ENCODE peak calls at places on chromosome 18, in five cellular contexts. C is cardiac muscle cell, Q is fibroblast of villous mesenchyme, R is NCI-H2171 treated with DMSO at 0.1 percent for 48 hours, G is astrocyte of the cerebellum. P is an unnamed sample.
A peak's percentile ranks its signal among the peaks of the same experiment; 100 is the strongest.

GRCh38 chr18:54584065-54584464 is 7.0 kb upstream of the DYNAP start:
- DNase-seq in C (no peak), Q (no peak), R (no peak), G (no peak), P (no peak)

GRCh38 chr18:13252696-13253410 is 34.3 kb downstream of the LDLRAD4 start:
- DNase-seq in C (no peak), Q (no peak), R (no peak), G (no peak), P (no peak)

GRCh38 chr18:50509012-50509411 is 50.9 kb upstream of the MAPK4 start:
- DNase-seq in C (no peak), Q (no peak), R (no peak), G (no peak), P (no peak)

GRCh38 chr18:77635441-77635840 is 385.8 kb downstream of the GALR1 start:
- DNase-seq in C (no peak), Q (no peak), R (no peak), G (no peak), P (no peak)

GRCh38 chr18:53639696-53640095 is 584.8 kb downstream of the MBD2 start:
- DNase-seq in C (peak; percentile 81), Q (no peak), R (no peak), G (no peak), P (no peak)

GRCh38 chr18:8754995-8755955 is 49.9 kb downstream of the MTCL1 start:
- DNase-seq in C (no peak), Q (peak; percentile 51), R (no peak), G (peak; percentile 44), P (no peak)

GRCh38 chr18:67421666-67422065 is 94.9 kb downstream of the DSEL start:
- DNase-seq in C (no peak), Q (peak; percentile 35), R (no peak), G (no peak), P (no peak)

GRCh38 chr18:56576826-56577573 is 61.4 kb downstream of the TXNL1 start:
- DNase-seq in C (peak; percentile 11), Q (peak; percentile 64), R (no peak), G (no peak), P (no peak)

GRCh38 chr18:46675112-46675511 is 18.1 kb upstream of the LOXHD1 start:
- DNase-seq in C (no peak), Q (no peak), R (no peak), G (no peak), P (no peak)

GRCh38 chr18:45379903-45380302 is 235.4 kb upstream of the SLC14A2 start:
- DNase-seq in C (no peak), Q (no peak), R (no peak), G (no peak), P (no peak)

GRCh38 chr18:59909289-59910036 is 9.7 kb downstream of the PMAIP1 start:
- DNase-seq in C (no peak), Q (peak; percentile 55), R (no peak), G (no peak), P (no peak)

GRCh38 chr18:35756506-35757117 is 175.1 kb downstream of the GALNT1 start:
- DNase-seq in C (peak; percentile 75), Q (peak; percentile 71), R (peak; percentile 84), G (peak; percentile 37), P (peak; percentile 34)

GRCh38 chr18:56903686-56904085 is 243.2 kb upstream of the BOD1L2 start:
- DNase-seq in C (no peak), Q (no peak), R (no peak), G (no peak), P (no peak)

GRCh38 chr18:2191180-2191790 is 380.0 kb downstream of the METTL4 start:
- DNase-seq in C (no peak), Q (no peak), R (no peak), G (no peak), P (no peak)

GRCh38 chr18:26543368-26543767 is 5.0 kb downstream of the KCTD1 start:
- DNase-seq in C (no peak), Q (no peak), R (no peak), G (no peak), P (no peak)

GRCh38 chr18:74784791-74785190 is 187.1 kb downstream of the ZNF407 start:
- DNase-seq in C (no peak), Q (no peak), R (no peak), G (no peak), P (no peak)

GRCh38 chr18:47262397-47263196 is 11.1 kb upstream of the SKOR2 start:
- DNase-seq in C (no peak), Q (no peak), R (no peak), G (no peak), P (no peak)

GRCh38 chr18:56652802-56653201 is 1.6 kb downstream of the WDR7 start:
- DNase-seq in C (no peak), Q (no peak), R (no peak), G (no peak), P (no peak)

GRCh38 chr18:24023185-24023814 is 8.7 kb downstream of the TTC39C start:
- DNase-seq in C (no peak), Q (no peak), R (no peak), G (no peak), P (no peak)

GRCh38 chr18:74836296-74837139 is 238.8 kb downstream of the ZNF407 start:
- DNase-seq in C (peak; percentile 55), Q (no peak), R (peak; percentile 2), G (no peak), P (peak; percentile 35)

GRCh38 chr18:10329116-10329515 is 125.3 kb upstream of the APCDD1 start:
- DNase-seq in C (no peak), Q (peak; percentile 36), R (no peak), G (peak; percentile 8), P (no peak)

GRCh38 chr18:24127735-24128134 is 11.1 kb upstream of the CABYR start:
- DNase-seq in C (no peak), Q (no peak), R (no peak), G (no peak), P (no peak)

GRCh38 chr18:7025194-7025593 is 92.4 kb downstream of the LAMA1 start:
- DNase-seq in C (no peak), Q (no peak), R (peak; percentile 56), G (no peak), P (no peak)

GRCh38 chr18:70936160-70936559 is 647.3 kb downstream of the SOCS6 start:
- DNase-seq in C (no peak), Q (no peak), R (peak; percentile 1), G (no peak), P (no peak)

P was measured in foreskin melanocyte.